ENCODE peak calls at places on chromosomes 3 and 15, in ten cellular contexts. S is activated effector memory CD4-positive, alpha-beta T cell treated with Interleukin-2 at 50 U/mL for 16 hours; D is Peyer's patch; Q is NCI-H1105 treated with DMSO at 0.1 percent for 48 hours; U is iPS DF 6.9; X is neuronal stem cell; A is ovary; E is HCT116; R is fibroblast of lung; I is epithelial cell of prostate. T is an unnamed sample.

GRCh38 chr3:126082334-126083137 is 1.4 kb downstream of the SLC41A3 start:
- DNase-seq in X (no peak), E (no peak), U (no peak), D (no peak), S (no peak), I (no peak), R (no peak), Q (no peak), A (no peak), T (no peak)

GRCh38 chr3:171049831-171050444 is 23.4 kb upstream of the SLC2A2 start:
- DNase-seq in A (no peak), R (peak), X (peak), Q (peak), S (peak), E (peak), I (no peak), U (peak), D (no peak), T (peak)

GRCh38 chr15:54820098-54820497 is 376.6 kb downstream of the RSL24D1 start:
- DNase-seq in D (no peak), A (no peak), Q (no peak), X (no peak), S (no peak), E (no peak), R (no peak), I (no peak), U (no peak), T (no peak)

GRCh38 chr15:88701561-88702095 is 62.8 kb downstream of the ISG20 start:
- DNase-seq in X (no peak), D (peak), Q (no peak), U (no peak), E (peak), R (no peak), S (no peak), A (no peak), I (no peak), T (no peak)

GRCh38 chr15:77019476-77020331 is 24.8 kb downstream of the PSTPIP1 start:
- DNase-seq in A (no peak), U (no peak), D (no peak), Q (no peak), X (no peak), E (no peak), I (no peak), S (no peak), R (peak), T (no peak)

GRCh38 chr3:170012683-170013400 is 25.0 kb upstream of the GPR160 start:
- DNase-seq in I (no peak), E (no peak), R (no peak), Q (peak), D (no peak), S (no peak), U (no peak), A (no peak), X (no peak), T (no peak)

GRCh38 chr3:192887047-192887446 is 30.6 kb downstream of the MB21D2 start:
- DNase-seq in Q (no peak), S (no peak), X (no peak), A (no peak), D (no peak), E (peak), U (no peak), I (no peak), R (peak), T (peak)

GRCh38 chr3:100141576-100141975 is 27.3 kb upstream of the FILIP1L start:
- DNase-seq in I (no peak), R (no peak), X (no peak), A (no peak), Q (no peak), E (no peak), D (no peak), S (no peak), U (no peak), T (no peak)

GRCh38 chr3:38823186-38823585 is 7.2 kb upstream of the SCN10A start:
- DNase-seq in D (no peak), I (no peak), Q (no peak), U (no peak), E (no peak), X (no peak), S (no peak), R (no peak), A (no peak), T (no peak)

GRCh38 chr15:76983588-76984379 is 11.1 kb upstream of the PSTPIP1 start:
- DNase-seq in A (no peak), R (no peak), Q (no peak), D (no peak), U (no peak), X (no peak), I (no peak), E (no peak), S (no peak), T (no peak)

GRCh38 chr15:25600751-25601150 is 161.9 kb upstream of the UBE3A start:
- DNase-seq in S (no peak), D (no peak), X (no peak), E (no peak), U (no peak), I (no peak), Q (no peak), R (no peak), A (no peak), T (no peak)

T was measured in PC-9.